ENCODE peak calls at places on chromosomes 13 and 19, in six cellular contexts. Y is left cardiac atrium, B is ureter, R is COR-L47, V is EL, J is LHCN-M2. G is an unnamed sample.

GRCh38 chr19:32336259-32337111 is 8.9 kb upstream of the ZNF507 start:
- DNase-seq in Y (peak; percentile 44), V (no peak), R (no peak), J (no peak), B (peak; percentile 28), G (no peak)

GRCh38 chr13:107203146-107203847 is 635.4 kb upstream of the ARGLU1 start:
- DNase-seq in Y (no peak), R (peak; percentile 13), J (no peak), V (no peak), B (no peak), G (peak; percentile 18)

GRCh38 chr13:34201050-34201913 is 383.3 kb downstream of the RFC3 start:
- DNase-seq in B (no peak), Y (no peak), J (peak; percentile 28), R (no peak), V (peak; percentile 86), G (no peak)

GRCh38 chr19:47447470-47448359 is 24.0 kb downstream of the SLC8A2 start:
- DNase-seq in B (peak; percentile 74), V (peak; percentile 33), R (no peak), Y (peak; percentile 52), J (peak; percentile 19), G (no peak)

GRCh38 chr13:24076124-24076523 is 84.4 kb upstream of the SPATA13 start:
- DNase-seq in R (no peak), Y (no peak), B (no peak), J (no peak), V (no peak), G (no peak)

GRCh38 chr13:98888890-98889279 is 89.0 kb downstream of the DOCK9 start:
- DNase-seq in B (no peak), V (no peak), Y (no peak), J (no peak), R (no peak), G (no peak)

GRCh38 chr13:80341098-80341701 is at the start of gene SPRY2:
- DNase-seq in J (peak; percentile 98), Y (peak; percentile 96), R (peak; percentile 78), V (peak; percentile 96), B (peak; percentile 92), G (peak; percentile 98)

GRCh38 chr13:94454906-94455305 is 24.6 kb downstream of the DCT start:
- DNase-seq in Y (no peak), B (no peak), R (no peak), J (no peak), V (peak; percentile 12), G (peak; percentile 34)

GRCh38 chr19:991174-991931 is 7.2 kb downstream of the WDR18 start:
- DNase-seq in R (no peak), V (peak; percentile 35), J (peak; percentile 39), Y (no peak), B (no peak), G (no peak)

GRCh38 chr19:46118136-46118535 is 6.4 kb downstream of the IGFL3 start:
- DNase-seq in Y (no peak), J (no peak), B (no peak), V (no peak), R (no peak), G (no peak)

GRCh38 chr19:2461751-2462634 is 5.2 kb upstream of the LMNB2 start:
- DNase-seq in R (peak; percentile 19), V (peak; percentile 86), J (peak; percentile 92), Y (peak; percentile 72), B (no peak), G (peak; percentile 92)

GRCh38 chr13:78958019-78958418 is 299.1 kb upstream of the OBI1 start:
- DNase-seq in R (no peak), J (peak; percentile 28), B (no peak), V (no peak), Y (no peak), G (peak; percentile 10)

GRCh38 chr13:110161112-110161897 is 145.7 kb downstream of the COL4A1 start:
- DNase-seq in J (no peak), Y (no peak), V (no peak), R (no peak), B (no peak), G (no peak)

GRCh38 chr19:47123406-47123805 is 7.2 kb upstream of the SAE1 start:
- DNase-seq in Y (no peak), R (no peak), B (no peak), J (no peak), V (no peak), G (no peak)

GRCh38 chr13:28012896-28013295 is 24.4 kb upstream of the URAD start:
- DNase-seq in V (no peak), J (no peak), B (no peak), R (no peak), Y (no peak), G (no peak)

GRCh38 chr19:40457953-40458596 is 7.5 kb downstream of the BLVRB start:
- DNase-seq in B (no peak), R (no peak), Y (no peak), J (no peak), V (no peak), G (no peak)

GRCh38 chr19:903266-903797 is 9.7 kb downstream of the R3HDM4 start:
- DNase-seq in Y (no peak), J (no peak), R (peak; percentile 85), B (no peak), V (no peak), G (no peak)

GRCh38 chr13:43981512-43982301 is 102.0 kb downstream of the LACC1 start:
- DNase-seq in V (no peak), R (no peak), J (no peak), B (no peak), Y (no peak), G (no peak)

GRCh38 chr19:6693056-6693471 is 23.1 kb upstream of the TNFSF14 start:
- DNase-seq in J (no peak), V (no peak), B (no peak), Y (no peak), R (no peak), G (no peak)

GRCh38 chr19:35045667-35046300 is 4.3 kb downstream of the HPN start:
- DNase-seq in V (peak; percentile 58), B (no peak), R (peak; percentile 6), Y (no peak), J (peak; percentile 44), G (peak; percentile 39)